ENCODE peak calls at places on chromosomes 7 and 10, in nine cellular contexts. W, S, K, D, R, N, T, H and C are unnamed samples.

GRCh38 chr7:97025983-97026704 is 1.5 kb upstream of the DLX5 start:
- DNase-seq in W (peak), S (no peak), K (no peak), D (no peak), R (no peak), N (no peak), T (no peak), H (no peak), C (peak)

GRCh38 chr10:80433134-80433533 is 21.0 kb upstream of the TSPAN14 start:
- DNase-seq in W (no peak), S (no peak), K (no peak), D (no peak), R (no peak), N (no peak), T (no peak), H (no peak), C (no peak)

GRCh38 chr7:108499575-108499974 is 26.4 kb downstream of the PNPLA8 start:
- DNase-seq in W (no peak), S (no peak), K (no peak), D (no peak), R (no peak), N (no peak), T (no peak), H (no peak), C (no peak)

GRCh38 chr10:86411281-86411841 is 44.8 kb upstream of the GRID1 start:
- DNase-seq in W (peak), S (peak), K (peak), D (no peak), R (no peak), N (no peak), T (no peak), H (no peak), C (peak)

GRCh38 chr10:44386546-44387052 is 1.7 kb upstream of the CXCL12 start:
- DNase-seq in W (peak), S (peak), K (peak), D (peak), R (peak), N (peak), T (peak), H (peak), C (peak)

GRCh38 chr10:58570307-58570723 is 57.6 kb downstream of the BICC1 start:
- DNase-seq in W (no peak), S (no peak), K (no peak), D (no peak), R (no peak), N (no peak), T (peak), H (no peak), C (no peak)

GRCh38 chr10:266974-267425 is 131.7 kb downstream of the ZMYND11 start:
- DNase-seq in W (no peak), S (peak), K (no peak), D (no peak), R (no peak), N (no peak), T (peak), H (no peak), C (no peak)

GRCh38 chr7:98872328-98872924 is 2.6 kb upstream of the TMEM130 start:
- DNase-seq in W (no peak), S (no peak), K (peak), D (no peak), R (no peak), N (no peak), T (no peak), H (no peak), C (no peak)

GRCh38 chr7:54989826-54990225 is 29.0 kb upstream of the EGFR start:
- DNase-seq in W (no peak), S (no peak), K (no peak), D (no peak), R (no peak), N (no peak), T (no peak), H (no peak), C (no peak)

GRCh38 chr10:60413306-60414012 is 23.8 kb upstream of the ANK3 start:
- DNase-seq in W (no peak), S (no peak), K (no peak), D (no peak), R (no peak), N (no peak), T (no peak), H (no peak), C (no peak)

GRCh38 chr7:105734233-105734632 is 142.2 kb downstream of the ATXN7L1 start:
- DNase-seq in W (no peak), S (no peak), K (no peak), D (no peak), R (no peak), N (no peak), T (no peak), H (no peak), C (no peak)

GRCh38 chr10:79005126-79005820 is 63.5 kb upstream of the ZMIZ1 start:
- DNase-seq in W (no peak), S (no peak), K (no peak), D (no peak), R (no peak), N (no peak), T (no peak), H (no peak), C (no peak)

GRCh38 chr10:68231106-68231901 is 609 bp downstream of the ATOH7 start:
- DNase-seq in W (peak), S (peak), K (peak), D (peak), R (peak), N (peak), T (peak), H (peak), C (peak)

GRCh38 chr10:98074315-98074911 is 44.0 kb upstream of the CRTAC1 start:
- DNase-seq in W (no peak), S (peak), K (no peak), D (peak), R (no peak), N (no peak), T (no peak), H (peak), C (no peak)

GRCh38 chr7:101390901-101391301 is 28.2 kb downstream of the COL26A1 start:
- DNase-seq in W (no peak), S (no peak), K (peak), D (peak), R (peak), N (peak), T (peak), H (no peak), C (no peak)

GRCh38 chr10:100866575-100867098 is 46.1 kb upstream of the SLF2 start:
- DNase-seq in W (no peak), S (no peak), K (no peak), D (peak), R (no peak), N (no peak), T (no peak), H (no peak), C (no peak)

GRCh38 chr7:107390921-107391320 is 78.9 kb upstream of the GPR22 start:
- DNase-seq in W (no peak), S (no peak), K (no peak), D (no peak), R (no peak), N (no peak), T (no peak), H (no peak), C (no peak)

GRCh38 chr10:29590598-29591415 is 44.0 kb downstream of the SVIL start:
- DNase-seq in W (peak), S (peak), K (peak), D (no peak), R (no peak), N (no peak), T (peak), H (no peak), C (peak)